ENCODE peak calls at places on chromosomes 13 and 19, in nine cellular contexts. One of them, this sample, is unnamed.
A peak's percentile ranks its signal among the peaks of the same experiment; 100 is the strongest.

GRCh38 chr13:25963681-25964080 is 88.1 kb downstream of the SHISA2 start:
- DNase-seq in upper lobe of right lung: no peak
- DNase-seq in CD8-positive, alpha-beta T cell: no peak
- DNase-seq in colonic mucosa: no peak
- DNase-seq in transverse colon: no peak
- DNase-seq in lower lobe of right lung: no peak
- DNase-seq in psoas muscle: no peak
- DNase-seq in AG04450: no peak
- DNase-seq in fibroblast of lung: peak; percentile 17
- DNase-seq in this sample: no peak

GRCh38 chr19:28051047-28051446 is 1161.9 kb downstream of the UQCRFS1 start:
- DNase-seq in upper lobe of right lung: no peak
- DNase-seq in CD8-positive, alpha-beta T cell: no peak
- DNase-seq in colonic mucosa: no peak
- DNase-seq in transverse colon: no peak
- DNase-seq in lower lobe of right lung: no peak
- DNase-seq in psoas muscle: no peak
- DNase-seq in AG04450: no peak
- DNase-seq in fibroblast of lung: no peak
- DNase-seq in this sample: no peak

GRCh38 chr19:46732966-46733692 is 12.7 kb upstream of the FKRP start:
- DNase-seq in upper lobe of right lung: peak; percentile 73
- DNase-seq in CD8-positive, alpha-beta T cell: no peak
- DNase-seq in colonic mucosa: no peak
- DNase-seq in transverse colon: no peak
- DNase-seq in lower lobe of right lung: peak; percentile 79
- DNase-seq in psoas muscle: peak; percentile 60
- DNase-seq in AG04450: no peak
- DNase-seq in fibroblast of lung: peak; percentile 60
- DNase-seq in this sample: no peak

GRCh38 chr13:46530084-46530935 is 22.7 kb upstream of the LRCH1 start:
- DNase-seq in upper lobe of right lung: no peak
- DNase-seq in CD8-positive, alpha-beta T cell: no peak
- DNase-seq in colonic mucosa: no peak
- DNase-seq in transverse colon: no peak
- DNase-seq in lower lobe of right lung: no peak
- DNase-seq in psoas muscle: no peak
- DNase-seq in AG04450: no peak
- DNase-seq in fibroblast of lung: peak; percentile 58
- DNase-seq in this sample: no peak

GRCh38 chr19:11736696-11737095 is 2.0 kb downstream of the ZNF823 start:
- DNase-seq in upper lobe of right lung: no peak
- DNase-seq in CD8-positive, alpha-beta T cell: no peak
- DNase-seq in colonic mucosa: peak; percentile 31
- DNase-seq in transverse colon: peak; percentile 19
- DNase-seq in lower lobe of right lung: no peak
- DNase-seq in psoas muscle: peak; percentile 62
- DNase-seq in AG04450: no peak
- DNase-seq in fibroblast of lung: peak; percentile 11
- DNase-seq in this sample: no peak

GRCh38 chr13:25727250-25727649 is 324.6 kb downstream of the SHISA2 start:
- DNase-seq in upper lobe of right lung: peak; percentile 70
- DNase-seq in CD8-positive, alpha-beta T cell: no peak
- DNase-seq in colonic mucosa: peak; percentile 36
- DNase-seq in transverse colon: peak; percentile 18
- DNase-seq in lower lobe of right lung: peak; percentile 57
- DNase-seq in psoas muscle: no peak
- DNase-seq in AG04450: no peak
- DNase-seq in fibroblast of lung: no peak
- DNase-seq in this sample: no peak

GRCh38 chr19:13995878-13996765 is 10.0 kb downstream of the RFX1 start:
- DNase-seq in upper lobe of right lung: peak; percentile 36
- DNase-seq in CD8-positive, alpha-beta T cell: no peak
- DNase-seq in colonic mucosa: no peak
- DNase-seq in transverse colon: no peak
- DNase-seq in lower lobe of right lung: no peak
- DNase-seq in psoas muscle: no peak
- DNase-seq in AG04450: no peak
- DNase-seq in fibroblast of lung: no peak
- DNase-seq in this sample: no peak

GRCh38 chr19:42552086-42553065 is 24.1 kb upstream of the CEACAM1 start:
- DNase-seq in upper lobe of right lung: no peak
- DNase-seq in CD8-positive, alpha-beta T cell: no peak
- DNase-seq in colonic mucosa: no peak
- DNase-seq in transverse colon: no peak
- DNase-seq in lower lobe of right lung: no peak
- DNase-seq in psoas muscle: no peak
- DNase-seq in AG04450: no peak
- DNase-seq in fibroblast of lung: no peak
- DNase-seq in this sample: no peak

GRCh38 chr19:33085570-33086128 is 4.7 kb downstream of the GPATCH1 start:
- DNase-seq in upper lobe of right lung: no peak
- DNase-seq in CD8-positive, alpha-beta T cell: no peak
- DNase-seq in colonic mucosa: no peak
- DNase-seq in transverse colon: no peak
- DNase-seq in lower lobe of right lung: no peak
- DNase-seq in psoas muscle: no peak
- DNase-seq in AG04450: no peak
- DNase-seq in fibroblast of lung: no peak
- DNase-seq in this sample: no peak

GRCh38 chr13:36086117-36086516 is 45.1 kb downstream of the DCLK1 start:
- DNase-seq in upper lobe of right lung: no peak
- DNase-seq in CD8-positive, alpha-beta T cell: no peak
- DNase-seq in colonic mucosa: no peak
- DNase-seq in transverse colon: no peak
- DNase-seq in lower lobe of right lung: no peak
- DNase-seq in psoas muscle: no peak
- DNase-seq in AG04450: no peak
- DNase-seq in fibroblast of lung: no peak
- DNase-seq in this sample: no peak

GRCh38 chr13:36088001-36088400 is 43.2 kb downstream of the DCLK1 start:
- DNase-seq in upper lobe of right lung: no peak
- DNase-seq in CD8-positive, alpha-beta T cell: no peak
- DNase-seq in colonic mucosa: no peak
- DNase-seq in transverse colon: no peak
- DNase-seq in lower lobe of right lung: no peak
- DNase-seq in psoas muscle: no peak
- DNase-seq in AG04450: no peak
- DNase-seq in fibroblast of lung: no peak
- DNase-seq in this sample: no peak

GRCh38 chr13:36084131-36084530 is 47.1 kb downstream of the DCLK1 start:
- DNase-seq in upper lobe of right lung: no peak
- DNase-seq in CD8-positive, alpha-beta T cell: no peak
- DNase-seq in colonic mucosa: no peak
- DNase-seq in transverse colon: no peak
- DNase-seq in lower lobe of right lung: no peak
- DNase-seq in psoas muscle: no peak
- DNase-seq in AG04450: no peak
- DNase-seq in fibroblast of lung: no peak
- DNase-seq in this sample: no peak

GRCh38 chr13:36082806-36083205 is 48.4 kb downstream of the DCLK1 start:
- DNase-seq in upper lobe of right lung: no peak
- DNase-seq in CD8-positive, alpha-beta T cell: no peak
- DNase-seq in colonic mucosa: no peak
- DNase-seq in transverse colon: no peak
- DNase-seq in lower lobe of right lung: no peak
- DNase-seq in psoas muscle: no peak
- DNase-seq in AG04450: no peak
- DNase-seq in fibroblast of lung: no peak
- DNase-seq in this sample: no peak

GRCh38 chr13:36082396-36082795 is 48.8 kb downstream of the DCLK1 start:
- DNase-seq in upper lobe of right lung: no peak
- DNase-seq in CD8-positive, alpha-beta T cell: no peak
- DNase-seq in colonic mucosa: no peak
- DNase-seq in transverse colon: no peak
- DNase-seq in lower lobe of right lung: no peak
- DNase-seq in psoas muscle: no peak
- DNase-seq in AG04450: no peak
- DNase-seq in fibroblast of lung: no peak
- DNase-seq in this sample: no peak
- H3K27ac ChIP-seq in upper lobe of right lung: no peak overlapping the region
- H3K27ac ChIP-seq in CD8-positive, alpha-beta T cell: no peak overlapping the region
- H3K27ac ChIP-seq in colonic mucosa: no peak overlapping the region
- H3K27ac ChIP-seq in transverse colon: no peak overlapping the region
- H3K27ac ChIP-seq in lower lobe of right lung: no peak overlapping the region
- H3K27ac ChIP-seq in psoas muscle: no peak overlapping the region
- H3K27ac ChIP-seq in AG04450: no peak overlapping the region
- H3K27ac ChIP-seq in fibroblast of lung: no peak overlapping the region
- H3K27ac ChIP-seq in this sample: no peak overlapping the region

DNA sequence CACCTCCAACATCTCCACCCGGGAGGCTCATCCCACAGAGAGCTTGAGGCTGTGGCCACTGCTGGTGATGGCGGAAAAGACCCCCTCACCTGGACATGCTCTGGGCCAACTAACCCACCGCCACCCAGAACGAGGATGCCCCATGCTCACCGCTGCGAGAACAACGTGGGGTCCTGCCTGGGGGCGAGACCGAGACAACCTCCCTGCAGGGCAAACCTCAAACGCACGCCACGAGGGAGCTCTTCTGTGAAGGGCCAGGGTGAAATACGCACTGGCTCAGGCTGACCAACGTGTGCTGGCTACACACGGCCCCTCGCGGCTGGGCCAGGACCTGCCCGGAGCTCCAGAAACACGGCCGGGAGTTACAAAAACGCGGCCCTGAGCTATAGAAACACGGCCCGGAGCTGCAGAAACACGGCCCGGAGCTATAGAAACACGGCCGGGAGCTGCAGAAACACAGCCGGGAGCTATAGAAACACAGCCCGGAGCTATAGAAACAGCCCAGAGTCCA is 19.0 kb upstream of the PLPP2 start:
- DNase-seq in upper lobe of right lung: peak; percentile 56
- DNase-seq in CD8-positive, alpha-beta T cell: no peak
- DNase-seq in colonic mucosa: no peak
- DNase-seq in transverse colon: no peak
- DNase-seq in lower lobe of right lung: no peak
- DNase-seq in psoas muscle: no peak
- DNase-seq in AG04450: peak; percentile 20
- DNase-seq in fibroblast of lung: no peak
- DNase-seq in this sample: no peak
- H3K27ac ChIP-seq in upper lobe of right lung: peak overlapping the region; percentile 86
- H3K27ac ChIP-seq in CD8-positive, alpha-beta T cell: no peak overlapping the region
- H3K27ac ChIP-seq in colonic mucosa: no peak overlapping the region
- H3K27ac ChIP-seq in transverse colon: peak overlapping the region; percentile 50
- H3K27ac ChIP-seq in lower lobe of right lung: peak overlapping the region; percentile 78
- H3K27ac ChIP-seq in psoas muscle: no peak overlapping the region
- H3K27ac ChIP-seq in AG04450: no peak overlapping the region
- H3K27ac ChIP-seq in fibroblast of lung: no peak overlapping the region
- H3K27ac ChIP-seq in this sample: peak overlapping the region; percentile 26

DNA sequence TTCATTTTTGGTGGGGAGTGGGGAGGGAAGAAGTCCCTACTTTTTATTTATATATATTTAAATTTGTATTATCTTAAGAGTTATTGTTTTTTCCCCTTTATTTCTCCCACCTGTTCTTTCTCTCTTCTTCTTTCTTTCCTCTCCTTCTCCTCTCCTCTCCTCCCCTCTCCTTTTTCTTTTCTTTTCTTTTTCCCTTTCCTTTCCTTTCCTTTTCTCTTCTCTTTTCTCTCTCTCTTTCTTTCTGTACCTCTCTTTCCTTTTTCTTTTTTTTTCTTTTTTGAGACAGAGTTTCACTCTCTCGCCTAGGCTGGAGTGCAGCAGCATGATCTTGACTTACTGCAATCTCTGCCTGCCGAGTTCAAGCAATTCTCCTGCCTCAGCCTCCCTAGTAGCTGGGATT is 1.9 kb downstream of the BCKDHA start:
- DNase-seq in upper lobe of right lung: no peak
- DNase-seq in CD8-positive, alpha-beta T cell: no peak
- DNase-seq in colonic mucosa: no peak
- DNase-seq in transverse colon: no peak
- DNase-seq in lower lobe of right lung: no peak
- DNase-seq in psoas muscle: no peak
- DNase-seq in AG04450: no peak
- DNase-seq in fibroblast of lung: no peak
- DNase-seq in this sample: no peak
- H3K27ac ChIP-seq in upper lobe of right lung: no peak overlapping the region
- H3K27ac ChIP-seq in CD8-positive, alpha-beta T cell: no peak overlapping the region
- H3K27ac ChIP-seq in colonic mucosa: no peak overlapping the region
- H3K27ac ChIP-seq in transverse colon: no peak overlapping the region
- H3K27ac ChIP-seq in lower lobe of right lung: no peak overlapping the region
- H3K27ac ChIP-seq in psoas muscle: no peak overlapping the region
- H3K27ac ChIP-seq in AG04450: no peak overlapping the region
- H3K27ac ChIP-seq in fibroblast of lung: no peak overlapping the region
- H3K27ac ChIP-seq in this sample: no peak overlapping the region

GRCh38 chr19:2170219-2170618 is 6.5 kb downstream of the DOT1L start:
- DNase-seq in upper lobe of right lung: no peak
- DNase-seq in CD8-positive, alpha-beta T cell: no peak
- DNase-seq in colonic mucosa: no peak
- DNase-seq in transverse colon: no peak
- DNase-seq in lower lobe of right lung: no peak
- DNase-seq in psoas muscle: no peak
- DNase-seq in AG04450: no peak
- DNase-seq in fibroblast of lung: no peak
- DNase-seq in this sample: no peak

GRCh38 chr19:2173841-2174577 is 10.3 kb downstream of the DOT1L start:
- DNase-seq in upper lobe of right lung: no peak
- DNase-seq in CD8-positive, alpha-beta T cell: no peak
- DNase-seq in colonic mucosa: no peak
- DNase-seq in transverse colon: no peak
- DNase-seq in lower lobe of right lung: no peak
- DNase-seq in psoas muscle: no peak
- DNase-seq in AG04450: no peak
- DNase-seq in fibroblast of lung: no peak
- DNase-seq in this sample: no peak

GRCh38 chr19:2173388-2173787 is 9.7 kb downstream of the DOT1L start:
- DNase-seq in upper lobe of right lung: no peak
- DNase-seq in CD8-positive, alpha-beta T cell: no peak
- DNase-seq in colonic mucosa: no peak
- DNase-seq in transverse colon: no peak
- DNase-seq in lower lobe of right lung: no peak
- DNase-seq in psoas muscle: no peak
- DNase-seq in AG04450: no peak
- DNase-seq in fibroblast of lung: no peak
- DNase-seq in this sample: no peak

GRCh38 chr19:2170987-2171348 is 7.2 kb downstream of the DOT1L start:
- DNase-seq in upper lobe of right lung: no peak
- DNase-seq in CD8-positive, alpha-beta T cell: no peak
- DNase-seq in colonic mucosa: no peak
- DNase-seq in transverse colon: no peak
- DNase-seq in lower lobe of right lung: no peak
- DNase-seq in psoas muscle: no peak
- DNase-seq in AG04450: no peak
- DNase-seq in fibroblast of lung: no peak
- DNase-seq in this sample: no peak

DNA sequence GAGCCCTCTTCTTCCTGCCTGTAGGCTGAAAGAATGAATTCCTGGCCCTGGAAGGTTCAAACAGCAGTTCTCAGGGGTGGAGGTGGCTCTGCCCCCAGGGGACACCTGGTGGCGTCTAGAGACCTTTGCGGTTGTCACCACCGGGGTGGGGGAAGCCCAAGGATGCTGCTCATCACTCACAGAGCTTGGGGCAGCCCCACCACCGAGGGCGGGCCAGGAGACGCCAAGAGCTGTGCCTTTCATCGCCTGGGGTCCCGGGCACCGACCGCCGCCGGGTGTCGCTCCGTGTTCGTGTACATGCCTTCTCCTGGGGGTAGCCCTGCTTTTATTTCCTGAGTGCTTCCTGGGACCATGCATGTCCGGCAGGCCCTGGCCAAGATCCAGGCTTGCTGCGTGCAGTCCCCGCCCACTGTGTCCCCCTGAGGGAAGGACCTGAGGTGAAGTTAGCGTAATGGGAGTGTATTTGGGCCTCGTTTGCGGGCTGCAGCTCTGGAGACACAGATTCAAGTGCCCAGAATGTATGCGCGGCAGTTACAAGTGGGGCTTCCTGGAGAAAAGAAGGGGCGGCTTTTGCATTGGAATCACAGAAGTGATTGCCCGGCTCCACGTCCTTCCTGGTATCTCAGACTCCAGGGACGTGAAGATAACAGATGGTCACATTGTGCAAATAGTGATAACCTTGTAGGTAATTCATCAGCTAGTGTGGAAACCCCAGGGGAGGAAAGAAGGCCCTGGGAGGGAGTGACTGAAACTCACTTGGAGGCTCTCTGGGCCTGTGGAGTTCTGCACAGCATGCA is 7.8 kb downstream of the DOT1L start:
- DNase-seq in upper lobe of right lung: no peak
- DNase-seq in CD8-positive, alpha-beta T cell: peak; percentile 72
- DNase-seq in colonic mucosa: no peak
- DNase-seq in transverse colon: peak; percentile 62
- DNase-seq in lower lobe of right lung: peak; percentile 60
- DNase-seq in psoas muscle: no peak
- DNase-seq in AG04450: no peak
- DNase-seq in fibroblast of lung: peak; percentile 55
- DNase-seq in this sample: no peak
- H3K27ac ChIP-seq in upper lobe of right lung: no peak overlapping the region
- H3K27ac ChIP-seq in CD8-positive, alpha-beta T cell: no peak overlapping the region
- H3K27ac ChIP-seq in colonic mucosa: peak overlapping the region; percentile 40
- H3K27ac ChIP-seq in transverse colon: peak overlapping the region; percentile 92
- H3K27ac ChIP-seq in lower lobe of right lung: peak overlapping the region; percentile 37
- H3K27ac ChIP-seq in psoas muscle: peak overlapping the region; percentile 90
- H3K27ac ChIP-seq in AG04450: no peak overlapping the region
- H3K27ac ChIP-seq in fibroblast of lung: peak overlapping the region; percentile 61
- H3K27ac ChIP-seq in this sample: no peak overlapping the region

This sample was measured in caudate nucleus.